ENCODE peak calls at places on chromosomes 3 and 15, in ten cellular contexts. R is sciatic nerve; O is GM23338; K is nucleus accumbens; H is glutamatergic neuron; T is COLO829; C is PC-9; D is stimulated activated naive CD8-positive, alpha-beta T cell treated with anti-CD3 and anti-CD28 coated beads, Interleukin-15, amount 100 ng/mL, for 72 hours; S is stimulated activated CD8-positive, alpha-beta memory T cell treated with anti-CD3 and anti-CD28 coated beads, Interleukin-12 subunit alpha, Interleukin-12 subunit beta, amount 100 ng/mL, for 4 hours; Z is GM12865. M is an unnamed sample.

GRCh38 chr3:73389104-73389809 is 235.5 kb downstream of the PDZRN3 start:
- DNase-seq in R (no peak), O (no peak), K (no peak), H (no peak), T (no peak), C (no peak), D (no peak), S (no peak), Z (no peak), M (no peak)

GRCh38 chr3:158700559-158700958 is 28.1 kb upstream of the LXN start:
- DNase-seq in R (no peak), O (no peak), K (no peak), H (no peak), T (no peak), C (no peak), D (no peak), S (no peak), Z (no peak), M (no peak)

GRCh38 chr3:152048826-152049225 is 175.4 kb downstream of the SUCNR1 start:
- DNase-seq in R (no peak), O (no peak), K (no peak), H (no peak), T (peak; percentile 11), C (no peak), D (no peak), S (no peak), Z (no peak), M (no peak)

GRCh38 chr15:70361891-70362290 is 264.2 kb upstream of the TLE3 start:
- DNase-seq in R (peak; percentile 41), O (no peak), K (no peak), H (no peak), T (no peak), C (no peak), D (no peak), S (no peak), Z (no peak), M (peak; percentile 35)

GRCh38 chr3:36196058-36196457 is 184.2 kb upstream of the STAC start:
- DNase-seq in R (no peak), O (no peak), K (no peak), H (no peak), T (no peak), C (no peak), D (no peak), S (no peak), Z (no peak), M (no peak)

GRCh38 chr3:74267583-74268184 is 346.8 kb downstream of the CNTN3 start:
- DNase-seq in R (no peak), O (peak; percentile 91), K (no peak), H (no peak), T (peak; percentile 28), C (peak; percentile 8), D (peak; percentile 2), S (no peak), Z (peak; percentile 59), M (no peak)

GRCh38 chr3:14234197-14235002 is 55.8 kb downstream of the LSM3 start:
- DNase-seq in R (peak; percentile 69), O (no peak), K (no peak), H (no peak), T (no peak), C (peak; percentile 82), D (no peak), S (no peak), Z (no peak), M (no peak)

GRCh38 chr3:141083831-141084624 is 32.9 kb downstream of the SPSB4 start:
- DNase-seq in R (no peak), O (no peak), K (no peak), H (peak; percentile 78), T (no peak), C (no peak), D (no peak), S (no peak), Z (no peak), M (peak; percentile 91)

GRCh38 chr15:59539799-59540198 is 71.8 kb upstream of the GCNT3 start:
- DNase-seq in R (no peak), O (no peak), K (no peak), H (no peak), T (no peak), C (no peak), D (no peak), S (no peak), Z (no peak), M (no peak)

M was measured in ecto neural progenitor cell.